ENCODE peak calls at places on chromosomes 6 and 20, in five cellular contexts. D is CD8-positive, alpha-beta memory T cell; T is aorta; N is CD4-positive, alpha-beta memory T cell; X is heart left ventricle. S is an unnamed sample. For H3K36me3, the result is how much of the 10 kb centered on the place peaks cover.

GRCh38 chr20:24149881-24150307 is 161.3 kb upstream of the GGTLC1 start:
- DNase-seq in D (no peak), T (no peak), N (no peak), X (peak), S (peak)

GRCh38 chr6:168273483-168274045 is 46.0 kb downstream of the DACT2 start:
- DNase-seq in D (no peak), T (no peak), N (no peak), X (no peak), S (no peak)

GRCh38 chr6:35267446-35267845 is 7.9 kb downstream of the ZNF76 start:
- DNase-seq in D (no peak), T (no peak), N (no peak), X (no peak), S (no peak)

GRCh38 chr20:34452281-34452982 is 63.8 kb upstream of the DYNLRB1 start:
- DNase-seq in D (no peak), T (no peak), N (no peak), X (no peak), S (no peak)

GRCh38 chr6:106997392-106998257 is 23.1 kb upstream of the CD24 start:
- DNase-seq in D (peak), T (no peak), N (no peak), X (no peak), S (peak)

GRCh38 chr20:41978246-41978790 is 360.1 kb upstream of the CHD6 start:
- DNase-seq in D (no peak), T (no peak), N (no peak), X (no peak), S (no peak)

GRCh38 chr6:78910611-78911134 is 43.3 kb downstream of the IRAK1BP1 start:
- DNase-seq in D (no peak), T (peak), N (no peak), X (peak), S (peak)

GRCh38 chr6:100622907-100623692 is 158.4 kb upstream of the SIM1 start:
- DNase-seq in D (no peak), T (no peak), N (no peak), X (no peak), S (peak)

GRCh38 chr6:11007715-11008608 is 36.1 kb downstream of the ELOVL2 start:
- DNase-seq in D (no peak), T (no peak), N (no peak), X (no peak), S (peak)

GRCh38 chr6:56255370-56255769 is 8.0 kb upstream of the COL21A1 start:
- DNase-seq in D (no peak), T (no peak), N (no peak), X (no peak), S (peak)

GRCh38 chr20:11553603-11554002 is 364.1 kb upstream of the BTBD3 start:
- DNase-seq in D (no peak), T (no peak), N (no peak), X (no peak), S (peak)

GRCh38 chr6:135225911-135226310 is 44.8 kb downstream of the MYB start:
- DNase-seq in D (no peak), T (no peak), N (no peak), X (no peak), S (no peak)
- H3K4me3 ChIP-seq in D (no peak), T (no peak), N (no peak), X (no peak), S (no peak)

GRCh38 chr20:59001068-59001448 is 6.0 kb downstream of the CTSZ start:
- DNase-seq in D (no peak), T (no peak), N (no peak), X (no peak), S (no peak)
- H3K36me3 ChIP-seq in D (under half), T (under half), N (under half), X (half or more), S (under half)

DNA sequence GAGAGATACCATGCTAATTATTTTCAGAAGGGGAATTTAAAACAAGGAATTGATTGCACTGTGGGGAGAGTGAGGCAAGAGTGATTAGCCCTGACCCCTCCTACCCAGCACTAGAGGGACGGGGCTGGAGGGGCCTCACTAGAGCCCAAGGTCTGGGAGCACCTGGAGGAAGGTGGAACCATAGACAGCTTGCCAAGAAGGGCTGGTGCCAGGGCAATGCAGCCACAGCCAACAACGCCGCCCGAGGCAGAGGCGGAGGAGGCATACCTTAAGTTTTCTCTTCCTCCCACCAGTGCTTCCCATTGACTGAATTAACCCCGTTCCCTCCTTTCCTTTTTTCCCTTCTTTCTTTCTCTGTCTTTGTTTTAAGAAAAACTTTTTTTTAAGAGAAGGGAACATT is 40.0 kb downstream of the IYD start:
- DNase-seq in D (no peak), T (no peak), N (no peak), X (no peak), S (no peak)
- H3K4me3 ChIP-seq in D (no peak), T (no peak), N (no peak), X (no peak), S (no peak)

GRCh38 chr20:64277571-64278318 is 22.2 kb downstream of the PCMTD2 start:
- DNase-seq in D (no peak), T (no peak), N (no peak), X (no peak), S (no peak)
- H3K36me3 ChIP-seq in D (under half), T (under half), N (under half), X (under half), S (under half)

GRCh38 chr6:157982297-157982579 is 575 bp downstream of the SYNJ2 start:
- DNase-seq in D (no peak), T (peak), N (peak), X (peak), S (peak)

GRCh38 chr6:157981395-157982296 is at the start of gene SYNJ2:
- DNase-seq in D (peak), T (peak), N (peak), X (peak), S (peak)

GRCh38 chr6:157981132-157981394 is 600 bp upstream of the SYNJ2 start:
- DNase-seq in D (no peak), T (no peak), N (no peak), X (no peak), S (no peak)

GRCh38 chr6:157982580-157983438 is 1.1 kb downstream of the SYNJ2 start:
- DNase-seq in D (no peak), T (no peak), N (no peak), X (peak), S (peak)

GRCh38 chr6:157980288-157981131 is 1.2 kb upstream of the SYNJ2 start:
- DNase-seq in D (no peak), T (no peak), N (peak), X (peak), S (no peak)
- H3K4me3 ChIP-seq in D (peak), T (no peak), N (peak), X (peak), S (no peak)

GRCh38 chr6:158628542-158628941 is 16.0 kb downstream of the DYNLT1 start:
- DNase-seq in D (no peak), T (no peak), N (peak), X (peak), S (no peak)
- H3K36me3 ChIP-seq in D (under half), T (under half), N (half or more), X (under half), S (under half)